ENCODE peak calls at places on chromosomes 13 and 19, in five cellular contexts. One of them, this sample, is unnamed.

GRCh38 chr13:44912617-44913016 is 76.7 kb downstream of the NUFIP1 start:
- DNase-seq in breast epithelium: no peak
- DNase-seq in tibial artery: no peak
- DNase-seq in WTC11: no peak
- DNase-seq in GM06990: no peak
- DNase-seq in this sample: no peak

GRCh38 chr13:40350283-40350992 is 316.0 kb downstream of the FOXO1 start:
- DNase-seq in tibial artery: no peak
- DNase-seq in WTC11: no peak
- DNase-seq in breast epithelium: no peak
- DNase-seq in GM06990: no peak
- DNase-seq in this sample: no peak

GRCh38 chr19:13744179-13744578 is 20.1 kb upstream of the MRI1 start:
- DNase-seq in breast epithelium: no peak
- DNase-seq in GM06990: no peak
- DNase-seq in WTC11: no peak
- DNase-seq in tibial artery: no peak
- DNase-seq in this sample: no peak

GRCh38 chr13:51806571-51806970 is 2.6 kb upstream of the DHRS12 start:
- DNase-seq in breast epithelium: no peak
- DNase-seq in GM06990: no peak
- DNase-seq in tibial artery: peak; percentile 49
- DNase-seq in WTC11: no peak
- DNase-seq in this sample: no peak

GRCh38 chr19:38529610-38530009 is 88.1 kb downstream of the MAP4K1 start:
- DNase-seq in breast epithelium: no peak
- DNase-seq in GM06990: no peak
- DNase-seq in tibial artery: no peak
- DNase-seq in WTC11: no peak
- DNase-seq in this sample: no peak

GRCh38 chr19:3573162-3573857 is 566 bp downstream of the HMG20B start:
- DNase-seq in GM06990: no peak
- DNase-seq in breast epithelium: no peak
- DNase-seq in tibial artery: no peak
- DNase-seq in WTC11: peak; percentile 38
- DNase-seq in this sample: no peak

GRCh38 chr19:14369399-14370168 is 11.7 kb upstream of the ADGRE5 start:
- DNase-seq in WTC11: no peak
- DNase-seq in tibial artery: no peak
- DNase-seq in GM06990: peak; percentile 78
- DNase-seq in breast epithelium: peak; percentile 34
- DNase-seq in this sample: no peak

GRCh38 chr13:27960362-27961226 is 8.5 kb downstream of the CDX2 start:
- DNase-seq in GM06990: peak; percentile 47
- DNase-seq in WTC11: peak; percentile 89
- DNase-seq in tibial artery: no peak
- DNase-seq in breast epithelium: peak; percentile 35
- DNase-seq in this sample: no peak

GRCh38 chr13:73945871-73946270 is 188.3 kb downstream of the KLF12 start:
- DNase-seq in tibial artery: no peak
- DNase-seq in WTC11: no peak
- DNase-seq in GM06990: no peak
- DNase-seq in breast epithelium: peak; percentile 38
- DNase-seq in this sample: no peak

GRCh38 chr13:40640845-40641458 is 25.5 kb downstream of the FOXO1 start:
- DNase-seq in GM06990: no peak
- DNase-seq in breast epithelium: no peak
- DNase-seq in WTC11: no peak
- DNase-seq in tibial artery: no peak
- DNase-seq in this sample: no peak

GRCh38 chr13:101869553-101869952 is 417.1 kb downstream of the ITGBL1 start:
- DNase-seq in GM06990: no peak
- DNase-seq in WTC11: no peak
- DNase-seq in breast epithelium: no peak
- DNase-seq in tibial artery: no peak
- DNase-seq in this sample: no peak

GRCh38 chr13:29522044-29522685 is 73.3 kb downstream of the SLC7A1 start:
- DNase-seq in breast epithelium: no peak
- DNase-seq in tibial artery: peak; percentile 76
- DNase-seq in GM06990: no peak
- DNase-seq in WTC11: no peak
- DNase-seq in this sample: no peak

GRCh38 chr19:29277107-29277506 is 64.2 kb upstream of the UQCRFS1 start:
- DNase-seq in WTC11: peak; percentile 46
- DNase-seq in GM06990: peak; percentile 21
- DNase-seq in tibial artery: no peak
- DNase-seq in breast epithelium: no peak
- DNase-seq in this sample: no peak

GRCh38 chr13:44218501-44219240 is 155.0 kb upstream of the SERP2 start:
- DNase-seq in breast epithelium: peak; percentile 57
- DNase-seq in WTC11: no peak
- DNase-seq in tibial artery: peak; percentile 90
- DNase-seq in GM06990: no peak
- DNase-seq in this sample: no peak

GRCh38 chr19:16160943-16161560 is 12.3 kb downstream of the CIB3 start:
- DNase-seq in tibial artery: no peak
- DNase-seq in WTC11: no peak
- DNase-seq in GM06990: no peak
- DNase-seq in breast epithelium: no peak
- DNase-seq in this sample: no peak

GRCh38 chr19:7737215-7737614 is 5.3 kb upstream of the CLEC4G start:
- DNase-seq in WTC11: no peak
- DNase-seq in breast epithelium: no peak
- DNase-seq in tibial artery: no peak
- DNase-seq in GM06990: no peak
- DNase-seq in this sample: no peak

GRCh38 chr13:54185785-54186184 is 1157.2 kb downstream of the OLFM4 start:
- DNase-seq in WTC11: peak; percentile 51
- DNase-seq in GM06990: no peak
- DNase-seq in tibial artery: no peak
- DNase-seq in breast epithelium: no peak
- DNase-seq in this sample: no peak

GRCh38 chr19:41327499-41328156 is 17.7 kb downstream of the CCDC97 start:
- DNase-seq in breast epithelium: peak; percentile 79
- DNase-seq in tibial artery: peak; percentile 73
- DNase-seq in GM06990: peak; percentile 81
- DNase-seq in WTC11: peak; percentile 40
- DNase-seq in this sample: no peak

GRCh38 chr19:48495391-48495790 is 16.2 kb downstream of the LMTK3 start:
- DNase-seq in WTC11: no peak
- DNase-seq in tibial artery: no peak
- DNase-seq in GM06990: no peak
- DNase-seq in breast epithelium: no peak
- DNase-seq in this sample: no peak

GRCh38 chr19:54208784-54209057 is 8.1 kb downstream of the RPS9 start:
- DNase-seq in breast epithelium: no peak
- DNase-seq in WTC11: no peak
- DNase-seq in GM06990: no peak
- DNase-seq in tibial artery: no peak
- DNase-seq in this sample: no peak

GRCh38 chr13:99258210-99258860 is at the start of gene GPR18:
- DNase-seq in tibial artery: no peak
- DNase-seq in WTC11: no peak
- DNase-seq in breast epithelium: no peak
- DNase-seq in GM06990: no peak
- DNase-seq in this sample: no peak

GRCh38 chr19:45852145-45852750 is 10.7 kb downstream of the SYMPK start:
- DNase-seq in WTC11: no peak
- DNase-seq in GM06990: no peak
- DNase-seq in breast epithelium: no peak
- DNase-seq in tibial artery: no peak
- DNase-seq in this sample: no peak

GRCh38 chr13:99053636-99054233 is 75.9 kb upstream of the DOCK9 start:
- DNase-seq in GM06990: no peak
- DNase-seq in breast epithelium: no peak
- DNase-seq in tibial artery: no peak
- DNase-seq in WTC11: no peak
- DNase-seq in this sample: no peak

GRCh38 chr19:14495678-14496028 is 274 bp downstream of the GIPC1 start:
- DNase-seq in tibial artery: no peak
- DNase-seq in WTC11: no peak
- DNase-seq in GM06990: no peak
- DNase-seq in breast epithelium: no peak
- DNase-seq in this sample: no peak

GRCh38 chr13:110616103-110617101 is 1.1 kb downstream of the NAXD start:
- DNase-seq in tibial artery: peak; percentile 38
- DNase-seq in GM06990: peak; percentile 69
- DNase-seq in breast epithelium: peak; percentile 57
- DNase-seq in WTC11: peak; percentile 31
- DNase-seq in this sample: no peak
- TF ChIP-seq CTCF in tibial artery: no peak
- TF ChIP-seq CTCF in GM06990: no peak
- TF ChIP-seq CTCF in breast epithelium: no peak
- TF ChIP-seq CTCF in WTC11: no peak
- TF ChIP-seq CTCF in this sample: no peak

GRCh38 chr13:60343978-60344377 is 53.0 kb upstream of the TDRD3 start:
- DNase-seq in tibial artery: no peak
- DNase-seq in breast epithelium: no peak
- DNase-seq in GM06990: no peak
- DNase-seq in WTC11: no peak
- DNase-seq in this sample: no peak
- TF ChIP-seq CTCF in tibial artery: no peak
- TF ChIP-seq CTCF in breast epithelium: no peak
- TF ChIP-seq CTCF in GM06990: no peak
- TF ChIP-seq CTCF in WTC11: no peak
- TF ChIP-seq CTCF in this sample: no peak

GRCh38 chr13:33577037-33577436 is 240.9 kb upstream of the RFC3 start:
- DNase-seq in WTC11: no peak
- DNase-seq in breast epithelium: no peak
- DNase-seq in GM06990: no peak
- DNase-seq in tibial artery: no peak
- DNase-seq in this sample: no peak

GRCh38 chr13:33583398-33583797 is 234.6 kb upstream of the RFC3 start:
- DNase-seq in breast epithelium: no peak
- DNase-seq in tibial artery: no peak
- DNase-seq in GM06990: no peak
- DNase-seq in WTC11: no peak
- DNase-seq in this sample: no peak

GRCh38 chr13:33578786-33579185 is 239.2 kb upstream of the RFC3 start:
- DNase-seq in breast epithelium: no peak
- DNase-seq in GM06990: no peak
- DNase-seq in WTC11: no peak
- DNase-seq in tibial artery: no peak
- DNase-seq in this sample: no peak

GRCh38 chr13:33582121-33582520 is 235.8 kb upstream of the RFC3 start:
- DNase-seq in GM06990: no peak
- DNase-seq in breast epithelium: no peak
- DNase-seq in tibial artery: no peak
- DNase-seq in WTC11: no peak
- DNase-seq in this sample: no peak
- TF ChIP-seq CTCF in GM06990: no peak
- TF ChIP-seq CTCF in breast epithelium: no peak
- TF ChIP-seq CTCF in tibial artery: no peak
- TF ChIP-seq CTCF in WTC11: no peak
- TF ChIP-seq CTCF in this sample: no peak

DNA sequence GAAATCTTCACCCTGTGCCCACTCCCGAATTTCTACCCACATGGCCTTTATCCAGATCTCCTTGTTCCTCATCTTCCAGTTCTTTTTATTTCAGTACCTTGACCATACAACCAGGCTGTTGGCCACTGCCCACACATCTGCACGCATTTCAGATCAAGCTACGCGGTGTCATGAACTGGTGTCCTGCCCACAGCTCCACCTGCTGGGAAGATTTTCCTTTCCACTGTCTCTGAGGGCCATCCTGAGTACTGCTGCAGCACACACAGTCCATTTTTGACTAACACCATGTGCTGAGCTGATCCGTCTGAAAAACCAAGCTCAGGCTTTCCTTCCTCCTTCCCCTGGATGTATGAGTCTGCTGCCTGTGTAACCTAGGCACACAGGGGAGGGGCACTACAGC is 71.8 kb downstream of the WASF3 start:
- DNase-seq in breast epithelium: no peak
- DNase-seq in WTC11: no peak
- DNase-seq in tibial artery: no peak
- DNase-seq in GM06990: no peak
- DNase-seq in this sample: no peak
- TF ChIP-seq CTCF in breast epithelium: no peak
- TF ChIP-seq CTCF in WTC11: no peak
- TF ChIP-seq CTCF in tibial artery: no peak
- TF ChIP-seq CTCF in GM06990: no peak
- TF ChIP-seq CTCF in this sample: no peak